ENCODE peak calls at places on chromosomes 5 and 9, in four cellular contexts. F, Z, T and E are unnamed samples.

GRCh38 chr9:110655723-110656641 is 12.6 kb upstream of the MUSK start:
- DNase-seq in F (peak), T (no peak), Z (peak), E (peak)

GRCh38 chr5:4643960-4644359 is 496.2 kb upstream of the ADAMTS16 start:
- DNase-seq in T (no peak), Z (no peak), F (no peak), E (no peak)

GRCh38 chr5:135976216-135976615 is 21.4 kb upstream of the LECT2 start:
- DNase-seq in T (no peak), F (no peak), Z (no peak), E (no peak)

GRCh38 chr5:168578506-168579205 is 512 bp downstream of the PANK3 start:
- DNase-seq in Z (no peak), T (no peak), F (no peak), E (no peak)

GRCh38 chr5:133930061-133930823 is 38.2 kb downstream of the C5orf15 start:
- DNase-seq in Z (peak), T (peak), F (peak), E (peak)

GRCh38 chr9:33202552-33203300 is 35.6 kb upstream of the B4GALT1 start:
- DNase-seq in F (peak), Z (peak), T (peak), E (peak)

GRCh38 chr5:10617103-10617502 is 53.2 kb downstream of the ANKRD33B start:
- DNase-seq in F (no peak), Z (no peak), T (no peak), E (no peak)

GRCh38 chr5:95725071-95725820 is 5.9 kb upstream of the RHOBTB3 start:
- DNase-seq in Z (no peak), T (peak), F (no peak), E (peak)

GRCh38 chr5:32446660-32447059 is 2.1 kb upstream of the ZFR start:
- DNase-seq in F (no peak), Z (no peak), T (no peak), E (no peak)

GRCh38 chr5:60960591-60960990 is 15.6 kb downstream of the NDUFAF2 start:
- DNase-seq in Z (peak), T (no peak), F (peak), E (peak)

GRCh38 chr5:175821790-175822211 is 49.6 kb upstream of the CPLX2 start:
- DNase-seq in F (no peak), T (peak), Z (no peak), E (no peak)

GRCh38 chr9:81717747-81718077 is 28.4 kb upstream of the TLE1 start:
- DNase-seq in T (no peak), F (no peak), Z (no peak), E (no peak)

GRCh38 chr5:154779105-154779504 is 23.9 kb downstream of the LARP1 start:
- DNase-seq in T (peak), F (peak), Z (peak), E (peak)

GRCh38 chr9:106400950-106401349 is 462.0 kb upstream of the ZNF462 start:
- DNase-seq in T (no peak), Z (no peak), F (no peak), E (no peak)

GRCh38 chr5:172144931-172145869 is 42.8 kb downstream of the STK10 start:
- DNase-seq in T (no peak), F (no peak), Z (no peak), E (no peak)

GRCh38 chr9:136116360-136117098 is 2.1 kb downstream of the TMEM250 start:
- DNase-seq in T (no peak), Z (no peak), F (no peak), E (no peak)

GRCh38 chr5:568061-568781 is 43.9 kb upstream of the CEP72 start:
- DNase-seq in Z (no peak), T (no peak), F (no peak), E (no peak)

GRCh38 chr5:30197662-30198061 is 995.8 kb upstream of the CDH6 start:
- DNase-seq in Z (no peak), F (no peak), T (no peak), E (no peak)

GRCh38 chr5:138964547-138965174 is 89.5 kb upstream of the LRRTM2 start:
- DNase-seq in T (no peak), Z (no peak), F (no peak), E (no peak)

GRCh38 chr5:138946241-138946623 is 71.1 kb upstream of the LRRTM2 start:
- DNase-seq in Z (no peak), T (no peak), F (no peak), E (no peak)

GRCh38 chr5:135497971-135498661 is 37.6 kb downstream of the NEUROG1 start:
- DNase-seq in T (no peak), Z (no peak), F (no peak), E (no peak)

GRCh38 chr9:127035423-127035822 is 87.0 kb downstream of the ANGPTL2 start:
- DNase-seq in F (peak), T (no peak), Z (peak), E (peak)

GRCh38 chr9:34451545-34451944 is 6.8 kb downstream of the FAM219A start:
- DNase-seq in F (peak), T (peak), Z (no peak), E (no peak)

GRCh38 chr9:91187311-91187964 is 174.3 kb downstream of the AUH start:
- DNase-seq in Z (no peak), F (no peak), T (no peak), E (no peak)

GRCh38 chr9:136201609-136202448 is 3.1 kb downstream of the LHX3 start:
- DNase-seq in T (no peak), F (no peak), Z (peak), E (no peak)

GRCh38 chr5:43075319-43076293 is 35.5 kb upstream of the ANXA2R start:
- DNase-seq in F (no peak), T (no peak), Z (peak), E (peak)

GRCh38 chr5:8930021-8930420 is 615.9 kb downstream of the SEMA5A start:
- DNase-seq in T (no peak), F (no peak), Z (no peak), E (no peak)

DNA sequence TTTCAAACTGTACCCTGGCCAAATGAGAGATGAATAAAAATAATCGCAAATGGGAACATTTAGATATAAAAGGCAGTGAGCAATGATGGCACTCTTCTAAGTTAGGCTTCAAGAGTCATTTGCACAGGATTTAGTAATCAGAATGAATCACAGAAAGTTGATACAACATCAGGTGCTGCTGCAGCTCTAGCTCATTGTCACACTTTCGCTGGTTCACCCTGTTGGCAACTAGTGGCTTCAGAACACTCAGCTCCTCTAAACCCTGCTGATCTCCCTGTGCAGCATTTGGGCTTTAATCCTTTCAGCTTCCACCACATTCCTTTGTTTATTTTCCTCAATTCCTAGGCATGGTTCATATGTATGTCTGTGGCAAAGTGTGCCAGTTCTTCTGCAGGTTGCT is 2071.2 kb upstream of the CDH6 start:
- DNase-seq in F (no peak), T (no peak), Z (no peak), E (no peak)
- TF ChIP-seq CTCF in F (no peak), T (no peak), Z (no peak), E (no peak)

DNA sequence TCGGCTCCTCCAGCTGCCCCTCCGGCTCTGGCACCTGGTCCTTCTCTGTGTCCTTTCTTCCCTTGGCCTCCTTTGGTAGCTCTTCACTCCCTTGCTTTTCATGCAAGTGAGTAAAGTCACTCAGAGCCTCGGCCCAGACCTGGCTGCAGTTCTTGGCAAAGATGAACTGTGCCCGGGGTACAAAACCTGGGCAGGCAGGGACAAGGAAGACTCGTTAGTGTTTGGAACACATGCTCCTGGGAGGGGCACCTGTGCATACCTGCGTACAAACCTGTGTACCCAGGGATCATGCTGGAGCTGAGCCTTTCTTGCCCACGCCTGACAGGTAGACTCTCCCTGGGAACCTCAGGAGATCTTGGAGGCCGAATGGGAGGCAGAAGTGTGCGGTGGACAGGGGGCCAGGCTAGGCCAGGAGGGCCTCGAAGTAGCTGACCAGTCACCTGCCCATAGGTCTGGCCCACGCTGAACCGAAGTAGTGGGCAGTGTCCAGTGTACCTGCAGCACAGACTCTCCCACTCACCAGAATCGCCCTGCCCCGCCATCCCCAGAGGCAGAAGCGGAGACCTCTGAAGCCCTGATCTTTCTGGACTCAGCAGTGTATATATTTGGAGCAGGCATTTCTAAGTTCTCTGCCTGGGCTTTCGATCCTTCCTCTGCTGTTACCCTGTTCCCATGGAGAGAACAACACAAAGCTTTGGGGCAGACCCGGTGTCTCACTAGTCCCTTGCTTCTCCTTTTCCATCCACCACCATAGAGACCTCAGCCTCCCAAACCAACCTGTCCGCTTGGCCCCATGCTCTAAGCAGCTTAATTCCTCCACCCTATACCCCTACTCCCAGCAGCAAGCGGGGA is 41.9 kb upstream of the TESK1 start:
- DNase-seq in Z (no peak), T (no peak), F (no peak), E (peak)
- H3K4me3 ChIP-seq in Z (no peak), T (no peak), F (no peak), E (no peak)

DNA sequence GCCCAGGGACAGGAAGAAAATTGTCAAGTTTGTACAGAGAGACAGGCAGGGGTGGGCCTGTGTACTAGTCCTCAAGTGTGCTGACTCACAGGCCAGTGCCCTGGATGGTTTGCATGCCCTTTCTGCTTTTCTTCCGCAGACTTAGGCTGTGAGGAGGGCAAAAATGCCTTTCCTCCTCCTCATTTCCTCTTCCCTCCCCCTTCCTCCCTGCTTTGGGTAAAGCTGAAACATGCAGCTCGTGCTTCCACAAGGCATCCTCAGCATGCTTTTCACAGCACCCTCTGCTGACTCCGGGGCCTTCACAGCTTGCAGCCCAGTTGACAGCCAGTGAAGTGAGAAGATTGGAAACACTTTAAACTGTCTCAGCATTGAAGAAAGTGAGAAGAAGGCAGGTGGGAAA is 138.6 kb downstream of the GRIA1 start:
- DNase-seq in F (peak), Z (peak), T (peak), E (peak)
- TF ChIP-seq CTCF in F (peak), Z (peak), T (peak), E (peak)

DNA sequence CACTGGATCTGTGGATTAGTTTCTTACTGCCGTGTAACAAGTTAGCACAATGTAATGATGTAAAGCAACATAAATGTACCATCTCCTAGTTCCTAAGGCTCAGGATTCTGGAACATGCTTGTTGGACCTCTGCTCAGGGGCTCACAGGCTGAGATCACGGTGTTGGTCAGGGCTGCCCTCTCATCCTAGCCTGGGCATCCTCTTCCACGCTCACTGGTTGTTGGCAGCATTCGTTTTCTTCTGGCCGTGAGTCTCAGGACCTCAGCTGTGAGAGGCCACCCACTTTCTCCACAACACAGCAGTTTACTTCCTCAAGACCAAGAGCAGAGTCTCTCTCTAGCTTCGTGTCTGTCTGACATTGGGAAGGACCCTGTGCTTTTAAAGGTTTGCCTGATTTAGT is 17.3 kb downstream of the RASGEF1C start:
- DNase-seq in F (no peak), Z (no peak), T (no peak), E (no peak)
- H3K4me3 ChIP-seq in F (no peak), Z (no peak), T (no peak), E (no peak)

GRCh38 chr5:131824631-131825030 is 27.8 kb upstream of the FNIP1 start:
- DNase-seq in Z (no peak), T (no peak), F (no peak), E (no peak)

GRCh38 chr5:131821221-131821620 is 24.4 kb upstream of the FNIP1 start:
- DNase-seq in Z (no peak), T (peak), F (peak), E (peak)

GRCh38 chr5:131825404-131826013 is 28.7 kb upstream of the FNIP1 start:
- DNase-seq in Z (peak), T (no peak), F (no peak), E (no peak)
- TF ChIP-seq CTCF in Z (no peak), T (no peak), F (no peak), E (no peak)